ENCODE peak calls at places on chromosomes 4 and X, in ten cellular contexts. K is left lung; V is hepatocyte; H is stomach; Y is tibial artery; L is CD8-positive, alpha-beta T cell; R is epithelial cell of esophagus; F is PC-3; X is RWPE2; T is WTC11. U is an unnamed sample.

GRCh38 chr4:10002278-10002677 is 19.0 kb downstream of the SLC2A9 start:
- DNase-seq in Y (no peak), F (no peak), L (no peak), V (no peak), H (peak), K (no peak), X (no peak), R (no peak), T (no peak), U (no peak)

GRCh38 chrX:103248553-103248952 is 6.4 kb downstream of the TCEAL8 start:
- DNase-seq in V (no peak), L (no peak), K (no peak), F (peak), X (no peak), R (peak), Y (no peak), H (no peak), T (no peak), U (peak)

GRCh38 chrX:3712080-3712869 is 1.2 kb downstream of the PRKX start:
- DNase-seq in V (peak), K (peak), R (peak), L (no peak), Y (peak), T (no peak), X (no peak), F (peak), H (no peak), U (no peak)

GRCh38 chr4:45043916-45044315 is 317.6 kb upstream of the GNPDA2 start:
- DNase-seq in X (no peak), K (no peak), L (no peak), R (no peak), H (no peak), T (no peak), Y (no peak), F (no peak), V (no peak), U (no peak)

GRCh38 chrX:37679888-37680287 is 5.7 kb upstream of the XK start:
- DNase-seq in X (no peak), L (no peak), R (no peak), F (no peak), Y (no peak), T (no peak), V (no peak), H (no peak), K (no peak), U (no peak)

GRCh38 chr4:147863808-147864472 is 132.1 kb downstream of the ARHGAP10 start:
- DNase-seq in V (no peak), Y (peak), L (no peak), H (no peak), K (no peak), F (no peak), T (no peak), R (no peak), X (no peak), U (no peak)

GRCh38 chr4:158996669-158997074 is 106.2 kb upstream of the RAPGEF2 start:
- DNase-seq in V (peak), X (no peak), R (peak), H (no peak), F (peak), Y (no peak), T (no peak), L (no peak), K (no peak), U (no peak)

GRCh38 chr4:14771091-14771490 is 231.2 kb upstream of the CPEB2 start:
- DNase-seq in Y (no peak), K (no peak), L (no peak), F (no peak), X (no peak), V (no peak), R (peak), H (no peak), T (no peak), U (no peak)

GRCh38 chrX:66914082-66914481 is 275.2 kb upstream of the EDA2R start:
- DNase-seq in R (peak), Y (peak), X (no peak), T (no peak), K (no peak), V (peak), F (peak), H (no peak), L (no peak), U (no peak)

GRCh38 chr4:121150486-121150885 is 13.6 kb downstream of the TNIP3 start:
- DNase-seq in Y (no peak), X (no peak), T (no peak), V (no peak), H (no peak), R (no peak), F (no peak), K (no peak), L (no peak), U (no peak)

GRCh38 chr4:145546556-145546955 is 64.9 kb downstream of the SMAD1 start:
- DNase-seq in R (peak), F (peak), L (no peak), T (no peak), V (no peak), H (no peak), X (no peak), K (no peak), Y (no peak), U (no peak)

GRCh38 chrX:155662297-155662696 is 49.5 kb upstream of the TMLHE start:
- DNase-seq in H (no peak), X (no peak), Y (no peak), V (no peak), F (peak), K (no peak), T (no peak), R (peak), L (no peak), U (no peak)

GRCh38 chr4:74335341-74336019 is 27.2 kb downstream of the EPGN start:
- DNase-seq in T (no peak), V (no peak), L (no peak), K (no peak), H (no peak), Y (no peak), X (no peak), F (no peak), R (no peak), U (no peak)

GRCh38 chr4:120977435-120977997 is 55.0 kb upstream of the PRDM5 start:
- DNase-seq in H (no peak), Y (no peak), T (peak), L (no peak), F (peak), K (no peak), V (peak), R (peak), X (no peak), U (peak)

GRCh38 chrX:139559383-139560042 is 29.0 kb downstream of the F9 start:
- DNase-seq in X (no peak), L (no peak), R (peak), H (peak), K (no peak), T (peak), Y (no peak), F (peak), V (peak), U (peak)

GRCh38 chrX:39577976-39578962 is 519.5 kb downstream of the BCOR start:
- DNase-seq in T (no peak), H (peak), Y (peak), K (no peak), V (no peak), L (peak), R (no peak), X (no peak), F (no peak), U (peak)

GRCh38 chr4:128854433-128854832 is 44.9 kb downstream of the JADE1 start:
- DNase-seq in F (no peak), X (no peak), K (no peak), Y (no peak), H (no peak), L (peak), R (no peak), V (no peak), T (no peak), U (peak)

GRCh38 chr4:138308421-138308820 is 66.3 kb upstream of the SLC7A11 start:
- DNase-seq in V (peak), L (no peak), H (no peak), F (peak), T (no peak), K (no peak), Y (no peak), R (peak), X (peak), U (no peak)

GRCh38 chr4:4637710-4638109 is 95.9 kb upstream of the STX18 start:
- DNase-seq in X (no peak), Y (no peak), F (peak), R (peak), L (no peak), H (no peak), V (no peak), T (no peak), K (no peak), U (peak)

GRCh38 chrX:34656842-34657780 is at the start of gene TMEM47:
- DNase-seq in Y (peak), X (peak), T (peak), K (peak), V (peak), R (peak), L (no peak), H (peak), F (peak), U (peak)

GRCh38 chr4:140668111-140668510 is 88.1 kb downstream of the TBC1D9 start:
- DNase-seq in R (no peak), K (no peak), X (no peak), V (no peak), Y (no peak), T (no peak), F (no peak), H (no peak), L (no peak), U (no peak)

GRCh38 chr4:156346959-156347385 is 393.3 kb upstream of the CTSO start:
- DNase-seq in T (no peak), K (no peak), L (no peak), R (no peak), X (no peak), Y (no peak), H (no peak), F (peak), V (no peak), U (no peak)

GRCh38 chr4:69470561-69470960 is 25.1 kb downstream of the UGT2B4 start:
- DNase-seq in T (no peak), K (no peak), R (no peak), X (no peak), H (no peak), V (no peak), L (no peak), F (no peak), Y (no peak), U (no peak)

GRCh38 chr4:7665321-7665720 is 230.6 kb upstream of the PSAPL1 start:
- DNase-seq in F (no peak), T (no peak), L (no peak), K (no peak), R (no peak), V (no peak), H (no peak), Y (no peak), X (no peak), U (no peak)

GRCh38 chrX:153372949-153373348 is 28.2 kb downstream of the PNMA6E start:
- DNase-seq in T (no peak), F (no peak), R (no peak), H (no peak), L (no peak), X (no peak), K (no peak), V (no peak), Y (no peak), U (no peak)

GRCh38 chr4:169663894-169664293 is 43.5 kb downstream of the CLCN3 start:
- DNase-seq in X (no peak), K (no peak), F (no peak), V (peak), Y (no peak), H (no peak), R (peak), T (no peak), L (no peak), U (no peak)

GRCh38 chrX:131675596-131676194 is 131.8 kb downstream of the OR13H1 start:
- DNase-seq in X (no peak), L (no peak), F (peak), K (no peak), H (no peak), R (peak), Y (no peak), T (no peak), V (peak), U (peak)
- TF ChIP-seq CTCF in X (peak), L (no peak), F (peak), K (peak), H (no peak), R (peak), Y (no peak), T (peak), V (peak), U (peak)

GRCh38 chr4:47484169-47484568 is 906 bp upstream of the ATP10D start:
- DNase-seq in K (no peak), T (no peak), X (no peak), H (no peak), F (no peak), R (peak), Y (no peak), V (no peak), L (no peak), U (no peak)

GRCh38 chr4:47483722-47484121 is 1.4 kb upstream of the ATP10D start:
- DNase-seq in R (peak), L (no peak), T (no peak), V (no peak), K (no peak), F (no peak), X (no peak), H (no peak), Y (no peak), U (no peak)

GRCh38 chr4:47482326-47482725 is 2.7 kb upstream of the ATP10D start:
- DNase-seq in K (no peak), Y (no peak), T (no peak), X (no peak), V (no peak), F (peak), H (no peak), R (peak), L (no peak), U (no peak)

GRCh38 chr4:47486306-47486705 is 1.2 kb downstream of the ATP10D start:
- DNase-seq in F (no peak), X (no peak), R (peak), V (no peak), Y (no peak), K (no peak), H (no peak), L (no peak), T (no peak), U (no peak)

GRCh38 chr4:47485047-47485692 is at the start of gene ATP10D:
- DNase-seq in L (peak), V (peak), H (peak), R (peak), T (peak), X (peak), Y (peak), K (peak), F (peak), U (peak)
- TF ChIP-seq CTCF in L (no peak), V (no peak), H (no peak), R (no peak), T (no peak), X (no peak), Y (peak), K (no peak), F (no peak), U (no peak)

GRCh38 chr4:61545902-61546498 is 345.9 kb downstream of the ADGRL3 start:
- DNase-seq in X (no peak), T (no peak), H (no peak), Y (no peak), L (no peak), K (no peak), R (peak), V (peak), F (no peak), U (no peak)
- TF ChIP-seq CTCF in X (no peak), T (no peak), H (no peak), Y (no peak), L (no peak), K (no peak), R (no peak), V (no peak), F (no peak), U (no peak)

DNA sequence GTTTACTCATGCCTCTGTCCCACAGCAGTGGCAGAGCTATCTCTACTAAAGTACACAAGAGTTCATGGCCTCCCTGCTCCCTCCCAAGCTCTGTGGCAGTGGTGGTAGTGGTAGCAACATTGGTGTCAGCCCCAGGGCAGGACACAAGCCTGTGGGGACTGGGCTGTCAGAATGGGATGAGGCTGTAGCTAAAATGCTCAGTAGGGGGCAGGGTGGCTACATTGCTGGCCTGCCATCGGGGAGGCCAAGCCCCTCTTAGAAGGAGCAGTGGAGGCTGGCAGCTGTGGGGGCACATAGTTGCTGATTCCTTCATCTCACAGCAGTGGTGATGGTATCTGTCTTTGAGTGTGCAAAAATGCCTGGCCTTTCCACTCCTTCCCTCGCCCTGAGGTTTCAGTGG is 461.7 kb downstream of the PCDH18 start:
- DNase-seq in V (no peak), T (peak), Y (no peak), F (no peak), K (no peak), R (no peak), L (no peak), H (no peak), X (peak), U (no peak)
- TF ChIP-seq CTCF in V (no peak), T (no peak), Y (no peak), F (no peak), K (no peak), R (no peak), L (no peak), H (no peak), X (no peak), U (no peak)

GRCh38 chrX:42714981-42715688 is 62.8 kb downstream of the PPP1R2C start:
- DNase-seq in F (peak), R (peak), V (peak), X (no peak), L (peak), Y (peak), K (peak), T (peak), H (peak), U (no peak)
- TF ChIP-seq CTCF in F (peak), R (peak), V (peak), X (peak), L (peak), Y (peak), K (no peak), T (no peak), H (no peak), U (no peak)

GRCh38 chrX:151488677-151489076 is 74.8 kb upstream of the PASD1 start:
- DNase-seq in L (peak), H (no peak), R (peak), Y (no peak), K (no peak), V (no peak), X (no peak), T (peak), F (no peak), U (peak)
- TF ChIP-seq CTCF in L (no peak), H (no peak), R (peak), Y (no peak), K (no peak), V (peak), X (peak), T (peak), F (peak), U (peak)

GRCh38 chr4:185011408-185011807 is 6.9 kb upstream of the HELT start:
- DNase-seq in T (peak), L (no peak), H (no peak), V (peak), Y (no peak), R (peak), X (no peak), K (no peak), F (peak), U (no peak)
- TF ChIP-seq CTCF in T (peak), L (peak), H (no peak), V (peak), Y (no peak), R (peak), X (peak), K (no peak), F (peak), U (no peak)

U was measured in GM10248.